ENCODE peak calls at places on chromosomes 5 and 9, in five cellular contexts. One of them, this sample, is unnamed.

GRCh38 chr9:124861342-124862229 is at the start of the genes ARPC5L and RPL35:
- DNase-seq in GM12878: peak
- DNase-seq in HEK293T: peak
- DNase-seq in HepG2: peak
- DNase-seq in H1: peak
- DNase-seq in this sample: peak

GRCh38 chr5:172800088-172800551 is 29.1 kb upstream of the DUSP1 start:
- DNase-seq in HEK293T: no peak
- DNase-seq in H1: no peak
- DNase-seq in GM12878: no peak
- DNase-seq in HepG2: no peak
- DNase-seq in this sample: no peak

GRCh38 chr5:943201-943873 is 50.7 kb downstream of the TRIP13 start:
- DNase-seq in GM12878: no peak
- DNase-seq in H1: no peak
- DNase-seq in HEK293T: no peak
- DNase-seq in HepG2: no peak
- DNase-seq in this sample: no peak

GRCh38 chr5:131262953-131263541 is 806 bp upstream of the CDC42SE2 start:
- DNase-seq in GM12878: no peak
- DNase-seq in H1: no peak
- DNase-seq in HepG2: no peak
- DNase-seq in HEK293T: no peak
- DNase-seq in this sample: no peak

GRCh38 chr9:128164332-128164885 is 4.3 kb downstream of the BBLN start:
- DNase-seq in HEK293T: no peak
- DNase-seq in H1: no peak
- DNase-seq in HepG2: no peak
- DNase-seq in GM12878: no peak
- DNase-seq in this sample: no peak

GRCh38 chr9:75142208-75142607 is 53.9 kb downstream of the OSTF1 start:
- DNase-seq in HepG2: no peak
- DNase-seq in GM12878: no peak
- DNase-seq in H1: no peak
- DNase-seq in HEK293T: no peak
- DNase-seq in this sample: no peak

GRCh38 chr5:145975361-145976066 is 39.1 kb downstream of the SH3RF2 start:
- DNase-seq in HEK293T: peak
- DNase-seq in H1: no peak
- DNase-seq in GM12878: no peak
- DNase-seq in HepG2: peak
- DNase-seq in this sample: no peak

GRCh38 chr5:53219610-53220009 is 110.1 kb upstream of the MOCS2 start:
- DNase-seq in HepG2: no peak
- DNase-seq in HEK293T: no peak
- DNase-seq in GM12878: no peak
- DNase-seq in H1: no peak
- DNase-seq in this sample: no peak

GRCh38 chr9:108933231-108933630 is 693 bp downstream of the ELP1 start:
- DNase-seq in GM12878: no peak
- DNase-seq in HepG2: no peak
- DNase-seq in H1: no peak
- DNase-seq in HEK293T: no peak
- DNase-seq in this sample: no peak

GRCh38 chr5:10059611-10060379 is 189.9 kb downstream of the ATPSCKMT start:
- DNase-seq in HEK293T: no peak
- DNase-seq in H1: no peak
- DNase-seq in GM12878: no peak
- DNase-seq in HepG2: no peak
- DNase-seq in this sample: no peak

GRCh38 chr5:94693043-94693822 is 74.8 kb downstream of the SLF1 start:
- DNase-seq in GM12878: no peak
- DNase-seq in HEK293T: no peak
- DNase-seq in HepG2: peak
- DNase-seq in H1: no peak
- DNase-seq in this sample: no peak

GRCh38 chr5:83503662-83504061 is 32.1 kb downstream of the VCAN start:
- DNase-seq in GM12878: no peak
- DNase-seq in H1: no peak
- DNase-seq in HEK293T: no peak
- DNase-seq in HepG2: no peak
- DNase-seq in this sample: no peak

GRCh38 chr9:124423591-124423990 is 8.3 kb upstream of the PSMB7 start:
- DNase-seq in GM12878: no peak
- DNase-seq in HEK293T: no peak
- DNase-seq in H1: no peak
- DNase-seq in HepG2: no peak
- DNase-seq in this sample: no peak

GRCh38 chr9:127099664-127100063 is 22.8 kb downstream of the ANGPTL2 start:
- DNase-seq in H1: no peak
- DNase-seq in HepG2: no peak
- DNase-seq in GM12878: no peak
- DNase-seq in HEK293T: no peak
- DNase-seq in this sample: no peak

GRCh38 chr9:91056917-91057316 is 255.3 kb downstream of the SYK start:
- DNase-seq in HEK293T: no peak
- DNase-seq in GM12878: no peak
- DNase-seq in H1: no peak
- DNase-seq in HepG2: no peak
- DNase-seq in this sample: no peak

GRCh38 chr5:134255418-134256150 is 29.7 kb upstream of the PPP2CA start:
- DNase-seq in GM12878: no peak
- DNase-seq in HepG2: no peak
- DNase-seq in HEK293T: no peak
- DNase-seq in H1: no peak
- DNase-seq in this sample: no peak

GRCh38 chr9:101737165-101737704 is 1.2 kb downstream of the GRIN3A start:
- DNase-seq in HEK293T: no peak
- DNase-seq in GM12878: no peak
- DNase-seq in H1: peak
- DNase-seq in HepG2: no peak
- DNase-seq in this sample: no peak

GRCh38 chr5:99955006-99955405 is 580.2 kb upstream of the FAM174A start:
- DNase-seq in HepG2: no peak
- DNase-seq in H1: no peak
- DNase-seq in HEK293T: no peak
- DNase-seq in GM12878: no peak
- DNase-seq in this sample: no peak

GRCh38 chr9:119216891-119217290 is 152.3 kb downstream of the BRINP1 start:
- DNase-seq in HepG2: no peak
- DNase-seq in H1: no peak
- DNase-seq in GM12878: no peak
- DNase-seq in HEK293T: no peak
- DNase-seq in this sample: no peak

GRCh38 chr9:72480931-72481330 is 40.5 kb upstream of the TMC1 start:
- DNase-seq in HEK293T: no peak
- DNase-seq in HepG2: peak
- DNase-seq in GM12878: no peak
- DNase-seq in H1: no peak
- DNase-seq in this sample: no peak

GRCh38 chr5:90529939-90530677 is 724 bp upstream of the LYSMD3 start:
- DNase-seq in H1: no peak
- DNase-seq in GM12878: peak
- DNase-seq in HEK293T: peak
- DNase-seq in HepG2: peak
- DNase-seq in this sample: peak

GRCh38 chr9:20024159-20024571 is 235.3 kb upstream of the SLC24A2 start:
- DNase-seq in GM12878: no peak
- DNase-seq in HepG2: no peak
- DNase-seq in H1: no peak
- DNase-seq in HEK293T: no peak
- DNase-seq in this sample: no peak

GRCh38 chr5:54832846-54833245 is 152.5 kb downstream of the ESM1 start:
- DNase-seq in H1: no peak
- DNase-seq in GM12878: no peak
- DNase-seq in HEK293T: no peak
- DNase-seq in HepG2: no peak
- DNase-seq in this sample: no peak

GRCh38 chr5:6759401-6759800 is 46.2 kb downstream of the TENT4A start:
- DNase-seq in HepG2: peak
- DNase-seq in HEK293T: no peak
- DNase-seq in GM12878: no peak
- DNase-seq in H1: no peak
- DNase-seq in this sample: no peak

GRCh38 chr9:109303900-109304299 is 17.0 kb downstream of the EPB41L4B start:
- DNase-seq in GM12878: no peak
- DNase-seq in H1: no peak
- DNase-seq in HEK293T: no peak
- DNase-seq in HepG2: no peak
- DNase-seq in this sample: no peak

GRCh38 chr5:122458278-122458872 is 146.3 kb downstream of the SNCAIP start:
- DNase-seq in GM12878: no peak
- DNase-seq in HEK293T: peak
- DNase-seq in HepG2: peak
- DNase-seq in H1: no peak
- DNase-seq in this sample: no peak

GRCh38 chr5:94467560-94468504 is 150.6 kb downstream of the KIAA0825 start:
- DNase-seq in H1: no peak
- DNase-seq in GM12878: no peak
- DNase-seq in HepG2: no peak
- DNase-seq in HEK293T: no peak
- DNase-seq in this sample: no peak

GRCh38 chr5:1747803-1748085 is 51.9 kb downstream of the MRPL36 start:
- DNase-seq in HepG2: no peak
- DNase-seq in GM12878: no peak
- DNase-seq in H1: no peak
- DNase-seq in HEK293T: no peak
- DNase-seq in this sample: no peak

GRCh38 chr9:15735083-15735974 is 182.5 kb downstream of the CCDC171 start:
- DNase-seq in HEK293T: no peak
- DNase-seq in HepG2: no peak
- DNase-seq in H1: no peak
- DNase-seq in GM12878: no peak
- DNase-seq in this sample: no peak

GRCh38 chr5:142015781-142016533 is 3.1 kb upstream of the GNPDA1 start:
- DNase-seq in GM12878: no peak
- DNase-seq in HEK293T: no peak
- DNase-seq in H1: no peak
- DNase-seq in HepG2: no peak
- DNase-seq in this sample: no peak

GRCh38 chr5:32263683-32264082 is 49.1 kb downstream of the MTMR12 start:
- DNase-seq in HEK293T: no peak
- DNase-seq in HepG2: no peak
- DNase-seq in GM12878: no peak
- DNase-seq in H1: no peak
- DNase-seq in this sample: no peak

DNA sequence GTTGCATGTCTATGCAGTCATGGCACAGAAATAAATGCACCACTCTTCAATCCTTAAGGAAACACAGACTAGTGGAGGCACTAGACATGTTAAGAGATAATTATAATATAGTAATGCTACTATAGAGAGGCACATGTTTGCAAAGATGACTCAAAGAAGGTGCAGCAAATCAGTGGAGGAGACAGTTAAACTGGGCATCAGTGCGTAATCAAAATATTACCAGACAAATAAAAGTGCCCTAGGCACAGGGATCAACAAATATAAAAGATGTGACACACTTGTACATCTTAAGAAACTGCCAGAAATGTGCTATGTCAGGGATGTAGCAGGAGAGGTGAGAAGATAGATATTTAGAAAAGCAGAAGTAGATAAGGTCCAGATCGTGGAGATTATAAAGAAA is 642.1 kb downstream of the SLCO4C1 start:
- DNase-seq in HepG2: no peak
- DNase-seq in HEK293T: no peak
- DNase-seq in GM12878: no peak
- DNase-seq in H1: no peak
- DNase-seq in this sample: no peak
- TF ChIP-seq SUZ12 in HepG2: no peak
- TF ChIP-seq SUZ12 in HEK293T: no peak
- TF ChIP-seq SUZ12 in GM12878: no peak
- TF ChIP-seq SUZ12 in H1: no peak
- TF ChIP-seq SUZ12 in this sample: no peak

GRCh38 chr5:112064956-112065355 is 308.0 kb upstream of the NREP start:
- DNase-seq in H1: no peak
- DNase-seq in HepG2: no peak
- DNase-seq in HEK293T: no peak
- DNase-seq in GM12878: peak
- DNase-seq in this sample: no peak

GRCh38 chr5:112063191-112063590 is 306.2 kb upstream of the NREP start:
- DNase-seq in GM12878: no peak
- DNase-seq in HEK293T: no peak
- DNase-seq in H1: no peak
- DNase-seq in HepG2: no peak
- DNase-seq in this sample: no peak

GRCh38 chr5:112065818-112066217 is 308.8 kb upstream of the NREP start:
- DNase-seq in HEK293T: no peak
- DNase-seq in H1: no peak
- DNase-seq in HepG2: no peak
- DNase-seq in GM12878: no peak
- DNase-seq in this sample: no peak

GRCh38 chr5:112059601-112060135 is 302.7 kb upstream of the NREP start:
- DNase-seq in HepG2: no peak
- DNase-seq in H1: no peak
- DNase-seq in GM12878: no peak
- DNase-seq in HEK293T: no peak
- DNase-seq in this sample: no peak

GRCh38 chr5:112063878-112064615 is 307.1 kb upstream of the NREP start:
- DNase-seq in H1: no peak
- DNase-seq in HepG2: no peak
- DNase-seq in GM12878: no peak
- DNase-seq in HEK293T: no peak
- DNase-seq in this sample: no peak
- TF ChIP-seq SUZ12 in H1: no peak
- TF ChIP-seq SUZ12 in HepG2: no peak
- TF ChIP-seq SUZ12 in GM12878: no peak
- TF ChIP-seq SUZ12 in HEK293T: no peak
- TF ChIP-seq SUZ12 in this sample: no peak

DNA sequence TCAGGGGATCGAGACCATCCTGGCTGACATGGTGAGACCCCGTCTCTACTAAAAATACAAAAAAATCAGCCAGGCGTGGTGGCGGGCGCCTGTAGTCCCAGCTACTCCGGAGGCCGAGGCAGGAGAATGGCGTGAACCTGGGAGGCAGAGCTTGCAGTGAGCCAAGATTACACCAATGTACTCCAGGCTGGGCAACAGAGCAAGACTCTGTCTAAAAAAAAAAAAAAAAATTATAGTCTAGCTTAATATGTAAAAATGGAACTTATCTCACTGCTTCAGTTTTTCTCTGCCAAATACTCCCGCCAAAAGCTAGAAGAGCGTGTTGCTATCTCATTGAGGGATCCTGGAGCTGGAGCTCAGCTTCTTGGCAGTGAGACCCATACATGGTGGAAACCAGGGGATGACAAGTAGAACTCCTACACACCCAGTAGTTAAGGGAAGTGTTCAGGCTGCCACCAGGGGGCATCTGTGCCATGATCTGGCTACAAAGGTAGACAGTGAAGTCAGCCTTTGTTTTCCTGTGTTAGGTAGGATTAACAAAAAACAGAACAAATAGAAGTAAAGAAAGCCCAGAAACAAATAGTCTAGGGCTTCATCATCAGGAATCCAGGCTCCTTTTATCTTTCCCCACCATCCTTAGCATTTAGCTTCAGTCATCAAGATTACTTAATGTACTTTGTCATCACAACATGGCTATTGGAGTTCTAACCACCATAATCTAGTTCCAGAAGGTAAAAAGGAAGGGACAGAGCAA is 33.6 kb upstream of the GLIPR2 start:
- DNase-seq in HepG2: peak
- DNase-seq in GM12878: peak
- DNase-seq in HEK293T: peak
- DNase-seq in H1: peak
- DNase-seq in this sample: peak
- TF ChIP-seq SUZ12 in HepG2: no peak
- TF ChIP-seq SUZ12 in GM12878: no peak
- TF ChIP-seq SUZ12 in HEK293T: no peak
- TF ChIP-seq SUZ12 in H1: no peak
- TF ChIP-seq SUZ12 in this sample: no peak

GRCh38 chr9:70484232-70485130 is 70.0 kb upstream of the KLF9 start:
- DNase-seq in GM12878: no peak
- DNase-seq in HepG2: peak
- DNase-seq in H1: no peak
- DNase-seq in HEK293T: peak
- DNase-seq in this sample: peak
- TF ChIP-seq SUZ12 in GM12878: no peak
- TF ChIP-seq SUZ12 in HepG2: no peak
- TF ChIP-seq SUZ12 in H1: no peak
- TF ChIP-seq SUZ12 in HEK293T: no peak
- TF ChIP-seq SUZ12 in this sample: no peak